ENCODE peak calls at places on chromosome 18, in eight cellular contexts. A, C, B, R, O, G, Z and H are unnamed samples.

GRCh38 chr18:69935319-69936190 is 12.1 kb downstream of the CD226 start:
- DNase-seq in B (no peak), Z (peak; percentile 55), C (no peak), O (no peak), R (no peak), A (peak; percentile 55), G (no peak), H (no peak)

GRCh38 chr18:24016643-24017042 is 2.1 kb downstream of the TTC39C start:
- DNase-seq in Z (peak; percentile 64), C (no peak), G (no peak), O (no peak), A (no peak), B (no peak), R (peak; percentile 41), H (no peak)

GRCh38 chr18:58848685-58849084 is 16.0 kb upstream of the ZNF532 start:
- DNase-seq in C (no peak), B (peak; percentile 55), R (peak; percentile 23), Z (peak; percentile 91), G (no peak), O (no peak), A (no peak), H (no peak)

GRCh38 chr18:11767935-11768334 is 78.9 kb downstream of the GNAL start:
- DNase-seq in C (no peak), B (no peak), A (no peak), G (no peak), Z (peak; percentile 71), R (no peak), O (no peak), H (no peak)

GRCh38 chr18:42078711-42079110 is 123.7 kb downstream of the PIK3C3 start:
- DNase-seq in Z (no peak), G (no peak), O (no peak), R (no peak), C (no peak), A (no peak), B (peak; percentile 47), H (no peak)

GRCh38 chr18:61579581-61579980 is 246.4 kb downstream of the CDH20 start:
- DNase-seq in B (no peak), C (no peak), R (no peak), G (no peak), A (no peak), O (no peak), Z (no peak), H (no peak)

GRCh38 chr18:8455661-8456614 is 153.3 kb upstream of the RAB12 start:
- DNase-seq in A (no peak), Z (no peak), C (no peak), G (peak; percentile 27), O (no peak), B (no peak), R (no peak), H (no peak)

GRCh38 chr18:5894613-5895299 is 566 bp downstream of the TMEM200C start:
- DNase-seq in A (no peak), B (no peak), R (no peak), C (no peak), G (peak; percentile 54), O (no peak), Z (no peak), H (no peak)

GRCh38 chr18:28153485-28154065 is 23.4 kb downstream of the CDH2 start:
- DNase-seq in C (no peak), A (no peak), O (peak; percentile 25), Z (no peak), R (no peak), B (no peak), G (no peak), H (no peak)

GRCh38 chr18:12246849-12247808 is 7.0 kb upstream of the CIDEA start:
- DNase-seq in A (no peak), O (no peak), R (peak; percentile 50), Z (no peak), B (peak; percentile 38), G (no peak), C (no peak), H (no peak)

GRCh38 chr18:79857082-79857661 is 59.4 kb downstream of the KCNG2 start:
- DNase-seq in A (no peak), Z (peak; percentile 12), G (peak; percentile 34), C (no peak), B (peak; percentile 37), R (peak; percentile 49), O (no peak), H (no peak)

GRCh38 chr18:36396190-36396589 is 98.7 kb downstream of the FHOD3 start:
- DNase-seq in B (no peak), G (no peak), Z (no peak), C (no peak), R (peak; percentile 3), O (no peak), A (no peak), H (no peak)

GRCh38 chr18:79483971-79484491 is 88.3 kb downstream of the NFATC1 start:
- DNase-seq in R (no peak), O (no peak), B (no peak), C (no peak), G (peak; percentile 53), A (no peak), Z (no peak), H (no peak)

GRCh38 chr18:58541137-58541788 is 87.6 kb downstream of the ALPK2 start:
- DNase-seq in C (no peak), R (peak; percentile 67), Z (peak; percentile 43), G (no peak), B (peak; percentile 34), O (no peak), A (no peak), H (no peak)

GRCh38 chr18:41096504-41096903 is 858.5 kb upstream of the PIK3C3 start:
- DNase-seq in B (peak; percentile 22), R (no peak), G (no peak), C (no peak), A (no peak), Z (peak; percentile 61), O (peak; percentile 14), H (peak; percentile 36)

GRCh38 chr18:25348361-25349130 is 3.4 kb downstream of the ZNF521 start:
- DNase-seq in Z (no peak), G (no peak), O (no peak), R (no peak), C (no peak), B (no peak), A (no peak), H (no peak)

GRCh38 chr18:25350561-25351201 is 1.3 kb downstream of the ZNF521 start:
- DNase-seq in C (peak; percentile 59), R (no peak), G (peak; percentile 77), Z (no peak), B (peak; percentile 9), O (peak; percentile 72), A (peak; percentile 46), H (no peak)

GRCh38 chr18:25351280-25351772 is 640 bp downstream of the ZNF521 start:
- DNase-seq in O (no peak), G (no peak), C (no peak), R (no peak), B (no peak), Z (no peak), A (no peak), H (no peak)

GRCh38 chr18:25349131-25349925 is 2.6 kb downstream of the ZNF521 start:
- DNase-seq in A (peak; percentile 45), G (peak; percentile 68), R (no peak), O (peak; percentile 61), C (peak; percentile 60), B (peak; percentile 11), Z (no peak), H (no peak)

GRCh38 chr18:25349926-25350560 is 1.9 kb downstream of the ZNF521 start:
- DNase-seq in Z (no peak), C (peak; percentile 42), B (no peak), A (peak; percentile 43), R (no peak), O (peak; percentile 28), G (peak; percentile 68), H (no peak)
- H3K4me3 ChIP-seq in Z (peak overlapping the region; percentile 32), C (peak overlapping the region; percentile 85), B (peak overlapping the region; percentile 91), A (peak overlapping the region; percentile 78), R (peak overlapping the region; percentile 35), O (peak overlapping the region; percentile 76), G (peak overlapping the region; percentile 76), H (no peak overlapping the region)

GRCh38 chr18:456361-456821 is 44.1 kb downstream of the COLEC12 start:
- DNase-seq in B (peak; percentile 40), A (no peak), O (no peak), G (peak; percentile 74), C (peak; percentile 53), Z (no peak), R (no peak), H (no peak)
- H3K4me3 ChIP-seq in B (no peak overlapping the region), A (no peak overlapping the region), O (peak overlapping the region; percentile 18), G (peak overlapping the region; percentile 36), C (peak overlapping the region; percentile 47), Z (no peak overlapping the region), R (no peak overlapping the region), H (no peak overlapping the region)

GRCh38 chr18:48405108-48405507 is 4.1 kb downstream of the ZBTB7C start:
- DNase-seq in B (no peak), Z (peak; percentile 73), O (peak; percentile 43), G (no peak), A (no peak), R (no peak), C (no peak), H (no peak)
- H3K4me3 ChIP-seq in B (no peak overlapping the region), Z (no peak overlapping the region), O (no peak overlapping the region), G (no peak overlapping the region), A (no peak overlapping the region), R (no peak overlapping the region), C (no peak overlapping the region), H (no peak overlapping the region)

DNA sequence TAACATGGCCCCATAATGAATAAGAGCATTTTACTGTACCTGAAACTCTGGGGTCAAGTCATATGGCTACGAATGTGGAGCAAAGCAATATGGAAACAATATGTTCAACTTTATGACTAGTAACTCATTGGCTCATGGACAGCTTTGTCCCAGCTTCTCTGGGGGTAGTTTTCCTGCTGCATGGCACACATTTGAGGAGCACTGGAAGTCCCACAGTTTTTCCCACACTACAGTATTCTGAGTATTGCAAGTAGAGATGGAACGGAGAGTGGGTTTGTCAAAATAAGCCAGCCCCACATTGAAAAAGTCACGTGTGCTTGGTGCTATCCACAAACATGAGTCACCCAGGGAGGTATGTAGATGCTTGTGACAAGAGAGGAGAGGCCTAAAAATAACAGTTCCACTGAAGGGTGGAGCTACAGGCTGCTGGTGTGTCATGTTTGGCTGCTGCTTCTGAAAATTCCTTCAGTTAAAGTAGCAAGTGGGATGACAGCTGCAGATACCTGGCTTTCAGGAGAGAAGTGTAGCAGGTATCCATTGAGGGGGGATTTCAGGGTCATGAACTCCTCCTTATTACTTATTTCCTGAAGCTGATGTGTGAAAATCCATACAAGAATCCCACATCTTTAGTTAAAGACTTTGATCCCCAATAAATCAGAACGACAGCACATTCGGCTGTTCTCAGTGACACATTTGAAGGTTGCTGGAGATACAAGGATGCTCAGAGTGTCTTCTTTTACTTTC is 48.3 kb upstream of the CTAGE1 start:
- DNase-seq in C (peak; percentile 51), B (peak; percentile 97), O (peak; percentile 84), R (peak; percentile 91), Z (peak; percentile 97), A (no peak), G (peak; percentile 85), H (no peak)
- H3K4me3 ChIP-seq in C (no peak overlapping the region), B (no peak overlapping the region), O (no peak overlapping the region), R (peak overlapping the region; percentile 32), Z (no peak overlapping the region), A (no peak overlapping the region), G (peak overlapping the region; percentile 5), H (no peak overlapping the region)

DNA sequence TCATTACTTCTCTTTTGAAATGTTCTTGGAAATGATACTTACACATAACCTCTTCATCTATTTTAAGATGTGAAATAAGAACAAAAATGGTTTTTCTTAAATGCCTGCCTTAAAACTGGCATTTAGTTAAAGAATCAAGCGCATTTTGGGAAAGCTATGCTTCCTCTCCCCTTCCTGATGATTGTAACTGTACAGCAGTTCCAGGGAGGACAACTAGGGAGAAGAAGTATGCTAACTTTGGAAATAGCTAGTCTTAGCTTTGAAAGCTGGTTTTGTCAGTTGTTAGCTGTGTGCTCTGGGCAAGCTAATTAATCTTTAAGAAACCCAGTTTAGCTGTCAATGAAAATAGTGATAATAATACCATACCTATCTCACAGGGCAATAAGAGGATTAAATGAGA is 8.4 kb upstream of the ADCYAP1 start:
- DNase-seq in G (no peak), A (no peak), C (no peak), O (no peak), B (no peak), R (no peak), Z (no peak), H (no peak)
- H3K4me3 ChIP-seq in G (no peak overlapping the region), A (no peak overlapping the region), C (no peak overlapping the region), O (no peak overlapping the region), B (no peak overlapping the region), R (no peak overlapping the region), Z (no peak overlapping the region), H (no peak overlapping the region)